ENCODE peak calls at places on chromosomes 2 and 18, in four cellular contexts. K is BE2C, C is NCI-H1694, F is T-helper 22 cell. T is an unnamed sample.

GRCh38 chr2:5444168-5444567 is 248.0 kb upstream of the SOX11 start:
- DNase-seq in C (no peak), F (no peak), K (no peak), T (no peak)

GRCh38 chr2:126372406-126372805 is 283.6 kb upstream of the GYPC start:
- DNase-seq in C (no peak), F (no peak), K (no peak), T (no peak)

GRCh38 chr18:22604390-22604985 is 186.8 kb upstream of the CTAGE1 start:
- DNase-seq in C (no peak), F (no peak), K (no peak), T (no peak)

GRCh38 chr2:234587341-234588053 is 90.6 kb upstream of the ARL4C start:
- DNase-seq in C (no peak), K (no peak), F (no peak), T (no peak)

GRCh38 chr2:9769171-9770005 is 73.9 kb upstream of the TAF1B start:
- DNase-seq in K (peak; percentile 67), F (no peak), C (no peak), T (no peak)

GRCh38 chr2:101558740-101559508 is 84.0 kb upstream of the RFX8 start:
- DNase-seq in K (no peak), F (no peak), C (no peak), T (no peak)

GRCh38 chr2:35783723-35784122 is 571.9 kb upstream of the CRIM1 start:
- DNase-seq in F (no peak), K (no peak), C (no peak), T (no peak)

GRCh38 chr2:11477994-11478393 is 12.0 kb upstream of the E2F6 start:
- DNase-seq in C (peak; percentile 98), K (peak; percentile 91), F (peak; percentile 50), T (peak; percentile 78)

GRCh38 chr2:127622561-127623387 is 23.2 kb upstream of the GPR17 start:
- DNase-seq in K (peak; percentile 1), C (no peak), F (no peak), T (no peak)

GRCh38 chr18:34977787-34978532 is 63.3 kb upstream of the MAPRE2 start:
- DNase-seq in C (peak; percentile 21), K (peak; percentile 29), F (no peak), T (peak; percentile 6)

GRCh38 chr18:34493566-34494358 is 216.3 kb upstream of the DTNA start:
- DNase-seq in F (no peak), K (peak; percentile 13), C (no peak), T (no peak)

GRCh38 chr2:38192976-38193375 is 117.0 kb upstream of the CYP1B1 start:
- DNase-seq in K (no peak), C (no peak), F (no peak), T (no peak)

GRCh38 chr2:130337735-130338325 is 4.9 kb upstream of the IMP4 start:
- DNase-seq in K (no peak), F (no peak), C (no peak), T (no peak)

GRCh38 chr2:47008381-47009280 is 93.0 kb upstream of the MCFD2 start:
- DNase-seq in C (peak; percentile 71), F (no peak), K (peak; percentile 83), T (no peak)

GRCh38 chr18:75714766-75715165 is 287.3 kb upstream of the SMIM21 start:
- DNase-seq in C (no peak), K (no peak), F (no peak), T (no peak)

GRCh38 chr2:24919100-24919976 is 699 bp downstream of the ADCY3 start:
- DNase-seq in F (peak; percentile 57), K (no peak), C (no peak), T (peak; percentile 34)